ENCODE peak calls at places on chromosomes 12 and 14, in nine cellular contexts. One of them, this sample, is unnamed. For H3K9me3, the result is how much of the 10 kb centered on the place peaks cover.

GRCh38 chr14:92217956-92218355 is 96.2 kb downstream of the CPSF2 start:
- DNase-seq in lower lobe of right lung: no peak
- DNase-seq in thyroid gland: no peak
- DNase-seq in gastrocnemius medialis: no peak
- DNase-seq in PC-3: no peak
- DNase-seq in DND-41: no peak
- DNase-seq in ovary: no peak
- DNase-seq in MM.1S: no peak
- DNase-seq in cardiac muscle cell: no peak
- DNase-seq in this sample: no peak

GRCh38 chr14:105340821-105341408 is 26.4 kb downstream of the PACS2 start:
- DNase-seq in cardiac muscle cell: no peak
- DNase-seq in ovary: no peak
- DNase-seq in PC-3: no peak
- DNase-seq in MM.1S: no peak
- DNase-seq in gastrocnemius medialis: no peak
- DNase-seq in DND-41: peak
- DNase-seq in lower lobe of right lung: no peak
- DNase-seq in thyroid gland: no peak
- DNase-seq in this sample: no peak

GRCh38 chr12:45377815-45378214 is 161.9 kb downstream of the ANO6 start:
- DNase-seq in lower lobe of right lung: no peak
- DNase-seq in MM.1S: no peak
- DNase-seq in ovary: no peak
- DNase-seq in gastrocnemius medialis: no peak
- DNase-seq in cardiac muscle cell: no peak
- DNase-seq in thyroid gland: no peak
- DNase-seq in DND-41: no peak
- DNase-seq in PC-3: peak
- DNase-seq in this sample: no peak

GRCh38 chr14:102849522-102850379 is 72.5 kb downstream of the TRAF3 start:
- DNase-seq in ovary: no peak
- DNase-seq in cardiac muscle cell: no peak
- DNase-seq in lower lobe of right lung: no peak
- DNase-seq in MM.1S: no peak
- DNase-seq in PC-3: no peak
- DNase-seq in DND-41: no peak
- DNase-seq in gastrocnemius medialis: no peak
- DNase-seq in thyroid gland: peak
- DNase-seq in this sample: no peak

GRCh38 chr12:100857971-100858370 is 63.4 kb downstream of the ANO4 start:
- DNase-seq in DND-41: no peak
- DNase-seq in MM.1S: no peak
- DNase-seq in cardiac muscle cell: no peak
- DNase-seq in gastrocnemius medialis: no peak
- DNase-seq in lower lobe of right lung: no peak
- DNase-seq in thyroid gland: no peak
- DNase-seq in PC-3: no peak
- DNase-seq in ovary: no peak
- DNase-seq in this sample: no peak

GRCh38 chr14:70652871-70653270 is 11.2 kb downstream of the TTC9 start:
- DNase-seq in MM.1S: no peak
- DNase-seq in lower lobe of right lung: no peak
- DNase-seq in DND-41: no peak
- DNase-seq in gastrocnemius medialis: no peak
- DNase-seq in thyroid gland: no peak
- DNase-seq in PC-3: no peak
- DNase-seq in ovary: no peak
- DNase-seq in cardiac muscle cell: no peak
- DNase-seq in this sample: no peak

GRCh38 chr12:26422839-26423398 is 227.5 kb downstream of the SSPN start:
- DNase-seq in ovary: no peak
- DNase-seq in PC-3: no peak
- DNase-seq in DND-41: no peak
- DNase-seq in gastrocnemius medialis: no peak
- DNase-seq in lower lobe of right lung: no peak
- DNase-seq in thyroid gland: no peak
- DNase-seq in MM.1S: peak
- DNase-seq in cardiac muscle cell: no peak
- DNase-seq in this sample: no peak

GRCh38 chr14:88808359-88808758 is 15.6 kb upstream of the EML5 start:
- DNase-seq in thyroid gland: no peak
- DNase-seq in cardiac muscle cell: no peak
- DNase-seq in PC-3: no peak
- DNase-seq in lower lobe of right lung: no peak
- DNase-seq in gastrocnemius medialis: no peak
- DNase-seq in MM.1S: no peak
- DNase-seq in DND-41: no peak
- DNase-seq in ovary: no peak
- DNase-seq in this sample: no peak

GRCh38 chr12:96635844-96636243 is 146.5 kb downstream of the CFAP54 start:
- DNase-seq in PC-3: no peak
- DNase-seq in gastrocnemius medialis: no peak
- DNase-seq in ovary: no peak
- DNase-seq in DND-41: no peak
- DNase-seq in MM.1S: no peak
- DNase-seq in cardiac muscle cell: no peak
- DNase-seq in lower lobe of right lung: no peak
- DNase-seq in thyroid gland: no peak
- DNase-seq in this sample: no peak

GRCh38 chr12:32159925-32160324 is 53.3 kb downstream of the BICD1 start:
- DNase-seq in PC-3: no peak
- DNase-seq in ovary: no peak
- DNase-seq in cardiac muscle cell: no peak
- DNase-seq in gastrocnemius medialis: peak
- DNase-seq in thyroid gland: no peak
- DNase-seq in lower lobe of right lung: no peak
- DNase-seq in DND-41: no peak
- DNase-seq in MM.1S: no peak
- DNase-seq in this sample: no peak

GRCh38 chr14:99774526-99775307 is 18.5 kb upstream of the EML1 start:
- DNase-seq in ovary: peak
- DNase-seq in cardiac muscle cell: no peak
- DNase-seq in lower lobe of right lung: no peak
- DNase-seq in PC-3: peak
- DNase-seq in gastrocnemius medialis: no peak
- DNase-seq in MM.1S: no peak
- DNase-seq in DND-41: no peak
- DNase-seq in thyroid gland: peak
- DNase-seq in this sample: no peak

GRCh38 chr12:42163913-42164312 is 19.2 kb upstream of the GXYLT1 start:
- DNase-seq in gastrocnemius medialis: no peak
- DNase-seq in DND-41: no peak
- DNase-seq in thyroid gland: no peak
- DNase-seq in MM.1S: no peak
- DNase-seq in cardiac muscle cell: no peak
- DNase-seq in lower lobe of right lung: no peak
- DNase-seq in ovary: no peak
- DNase-seq in PC-3: no peak
- DNase-seq in this sample: no peak

GRCh38 chr12:130436741-130437501 is 99.2 kb downstream of the PIWIL1 start:
- DNase-seq in gastrocnemius medialis: no peak
- DNase-seq in thyroid gland: no peak
- DNase-seq in DND-41: no peak
- DNase-seq in ovary: no peak
- DNase-seq in PC-3: no peak
- DNase-seq in cardiac muscle cell: no peak
- DNase-seq in MM.1S: no peak
- DNase-seq in lower lobe of right lung: peak
- DNase-seq in this sample: no peak

DNA sequence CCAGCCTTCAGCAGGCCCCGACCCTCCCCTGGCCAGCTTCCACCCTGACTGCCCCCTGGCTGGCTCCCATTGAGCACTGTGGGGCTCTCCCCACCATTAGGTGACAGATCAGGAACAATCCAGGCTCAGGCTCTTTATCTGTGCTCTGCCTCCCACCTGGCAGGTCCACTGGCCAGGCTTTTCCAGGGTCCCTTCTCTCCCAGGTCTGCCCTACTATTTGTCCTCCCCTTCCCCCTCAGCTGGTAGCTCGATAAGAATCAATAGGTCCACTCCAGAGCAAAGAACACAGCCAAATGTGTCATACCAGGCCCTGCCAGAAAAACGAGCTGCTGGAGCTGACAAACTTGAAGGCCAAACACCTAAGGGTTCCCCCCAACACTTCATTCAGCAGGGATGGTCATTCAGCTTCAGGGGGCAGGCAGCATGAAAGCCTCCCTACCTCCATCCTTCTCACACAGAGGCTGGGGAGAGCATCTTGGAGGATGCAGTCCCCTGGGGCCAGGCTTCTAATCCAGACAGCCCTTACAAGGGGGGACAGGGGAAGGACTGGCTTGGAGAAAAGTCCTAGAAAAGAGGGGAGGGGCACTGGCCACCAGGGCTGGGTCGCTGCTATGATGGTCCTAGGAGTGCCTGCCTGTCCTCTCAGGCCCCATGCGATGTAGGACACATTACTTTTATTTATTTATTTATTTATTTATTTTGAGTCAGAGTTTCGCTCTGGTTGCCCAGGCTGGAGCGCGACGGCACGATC is 1.9 kb upstream of the KRT18 start:
- DNase-seq in thyroid gland: peak
- DNase-seq in gastrocnemius medialis: no peak
- DNase-seq in cardiac muscle cell: no peak
- DNase-seq in ovary: no peak
- DNase-seq in PC-3: peak
- DNase-seq in lower lobe of right lung: no peak
- DNase-seq in MM.1S: no peak
- DNase-seq in DND-41: no peak
- DNase-seq in this sample: no peak
- H3K27ac ChIP-seq in thyroid gland: peak
- H3K27ac ChIP-seq in gastrocnemius medialis: no peak
- H3K27ac ChIP-seq in cardiac muscle cell: peak
- H3K27ac ChIP-seq in ovary: no peak
- H3K27ac ChIP-seq in PC-3: peak
- H3K27ac ChIP-seq in lower lobe of right lung: peak
- H3K27ac ChIP-seq in MM.1S: no peak
- H3K27ac ChIP-seq in DND-41: no peak
- H3K27ac ChIP-seq in this sample: no peak

GRCh38 chr14:90900712-90901111 is 84.5 kb upstream of the TTC7B start:
- DNase-seq in lower lobe of right lung: no peak
- DNase-seq in MM.1S: no peak
- DNase-seq in DND-41: no peak
- DNase-seq in PC-3: peak
- DNase-seq in cardiac muscle cell: no peak
- DNase-seq in gastrocnemius medialis: no peak
- DNase-seq in thyroid gland: no peak
- DNase-seq in ovary: no peak
- DNase-seq in this sample: no peak
- TF ChIP-seq CTCF in lower lobe of right lung: no peak
- TF ChIP-seq CTCF in MM.1S: no peak
- TF ChIP-seq CTCF in DND-41: peak
- TF ChIP-seq CTCF in PC-3: peak
- TF ChIP-seq CTCF in cardiac muscle cell: peak
- TF ChIP-seq CTCF in gastrocnemius medialis: no peak
- TF ChIP-seq CTCF in thyroid gland: no peak
- TF ChIP-seq CTCF in ovary: no peak
- TF ChIP-seq CTCF in this sample: no peak

GRCh38 chr12:38138225-38139221 is 178.1 kb upstream of the ALG10B start:
- DNase-seq in MM.1S: peak
- DNase-seq in ovary: peak
- DNase-seq in gastrocnemius medialis: peak
- DNase-seq in cardiac muscle cell: peak
- DNase-seq in lower lobe of right lung: no peak
- DNase-seq in PC-3: peak
- DNase-seq in DND-41: peak
- DNase-seq in thyroid gland: peak
- DNase-seq in this sample: peak

GRCh38 chr12:38137287-38137686 is 179.3 kb upstream of the ALG10B start:
- DNase-seq in cardiac muscle cell: no peak
- DNase-seq in lower lobe of right lung: no peak
- DNase-seq in gastrocnemius medialis: no peak
- DNase-seq in PC-3: no peak
- DNase-seq in DND-41: no peak
- DNase-seq in ovary: no peak
- DNase-seq in thyroid gland: no peak
- DNase-seq in MM.1S: no peak
- DNase-seq in this sample: no peak

GRCh38 chr12:38141239-38141638 is 175.3 kb upstream of the ALG10B start:
- DNase-seq in PC-3: peak
- DNase-seq in lower lobe of right lung: no peak
- DNase-seq in cardiac muscle cell: no peak
- DNase-seq in gastrocnemius medialis: no peak
- DNase-seq in thyroid gland: no peak
- DNase-seq in ovary: no peak
- DNase-seq in MM.1S: no peak
- DNase-seq in DND-41: no peak
- DNase-seq in this sample: no peak

GRCh38 chr12:38139456-38139855 is 177.1 kb upstream of the ALG10B start:
- DNase-seq in DND-41: no peak
- DNase-seq in gastrocnemius medialis: no peak
- DNase-seq in cardiac muscle cell: no peak
- DNase-seq in PC-3: no peak
- DNase-seq in ovary: no peak
- DNase-seq in MM.1S: no peak
- DNase-seq in thyroid gland: no peak
- DNase-seq in lower lobe of right lung: no peak
- DNase-seq in this sample: no peak

GRCh38 chr12:38137716-38138115 is 178.9 kb upstream of the ALG10B start:
- DNase-seq in thyroid gland: no peak
- DNase-seq in lower lobe of right lung: no peak
- DNase-seq in DND-41: no peak
- DNase-seq in ovary: no peak
- DNase-seq in cardiac muscle cell: no peak
- DNase-seq in PC-3: no peak
- DNase-seq in MM.1S: no peak
- DNase-seq in gastrocnemius medialis: no peak
- DNase-seq in this sample: no peak
- H3K9me3 ChIP-seq in thyroid gland: under half
- H3K9me3 ChIP-seq in lower lobe of right lung: under half
- H3K9me3 ChIP-seq in DND-41: under half
- H3K9me3 ChIP-seq in ovary: under half
- H3K9me3 ChIP-seq in cardiac muscle cell: under half
- H3K9me3 ChIP-seq in PC-3: under half
- H3K9me3 ChIP-seq in MM.1S: under half
- H3K9me3 ChIP-seq in gastrocnemius medialis: under half
- H3K9me3 ChIP-seq in this sample: under half

DNA sequence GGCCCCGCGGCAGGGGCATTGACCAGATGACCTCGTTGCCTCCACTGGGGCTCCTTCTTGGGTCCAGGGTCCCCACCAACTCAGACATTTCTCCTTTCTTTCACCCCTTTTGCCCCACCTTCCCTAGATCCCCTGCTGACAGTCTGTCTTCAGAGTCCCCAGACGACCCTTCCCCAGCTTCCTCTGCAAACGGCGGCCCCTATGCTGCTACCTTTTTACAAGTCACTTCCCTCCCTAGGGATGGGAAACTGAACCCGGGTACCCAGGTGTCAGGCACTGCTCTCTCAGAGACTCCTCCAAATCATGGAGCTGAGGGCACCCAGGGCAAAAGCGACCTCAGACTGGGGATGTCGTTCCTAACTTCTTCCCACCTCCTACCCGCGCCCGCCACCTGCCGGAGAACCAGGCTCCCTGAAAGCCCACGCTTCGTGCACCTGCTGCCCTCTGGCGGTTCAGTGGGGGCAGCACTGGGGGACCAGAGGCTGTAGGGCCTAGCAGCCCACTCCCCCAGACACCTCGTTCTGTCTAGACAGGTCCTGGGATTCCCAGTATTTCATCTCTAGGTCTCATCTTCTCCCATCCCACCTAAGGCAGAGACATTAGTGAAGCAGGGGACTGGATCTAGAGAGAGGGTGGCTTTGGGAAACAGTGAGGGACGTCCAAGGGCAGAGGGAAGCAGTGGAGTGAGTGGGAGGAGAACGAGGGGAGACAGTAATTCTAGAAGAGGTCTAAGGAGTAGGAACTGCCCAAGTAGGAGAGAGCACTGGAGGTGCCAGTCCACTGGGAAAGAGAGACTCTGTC is 4.9 kb downstream of the ZNF385A start:
- DNase-seq in ovary: peak
- DNase-seq in DND-41: peak
- DNase-seq in thyroid gland: peak
- DNase-seq in MM.1S: peak
- DNase-seq in lower lobe of right lung: peak
- DNase-seq in PC-3: peak
- DNase-seq in cardiac muscle cell: peak
- DNase-seq in gastrocnemius medialis: peak
- DNase-seq in this sample: peak
- H3K27ac ChIP-seq in ovary: no peak
- H3K27ac ChIP-seq in DND-41: peak
- H3K27ac ChIP-seq in thyroid gland: no peak
- H3K27ac ChIP-seq in MM.1S: no peak
- H3K27ac ChIP-seq in lower lobe of right lung: peak
- H3K27ac ChIP-seq in PC-3: peak
- H3K27ac ChIP-seq in cardiac muscle cell: no peak
- H3K27ac ChIP-seq in gastrocnemius medialis: peak
- H3K27ac ChIP-seq in this sample: no peak